ENCODE peak calls at places on chromosomes 4 and X, in six cellular contexts. One of them, this sample, is unnamed.

GRCh38 chr4:186939226-186939625 is 215.6 kb upstream of the FAT1 start:
- DNase-seq in HepG2: no peak
- DNase-seq in HCT116: no peak
- DNase-seq in endothelial cell of umbilical vein: no peak
- DNase-seq in SK-N-SH: no peak
- DNase-seq in spleen: no peak
- DNase-seq in this sample: no peak

GRCh38 chrX:108362026-108362425 is 76.2 kb downstream of the COL4A6 start:
- DNase-seq in spleen: no peak
- DNase-seq in endothelial cell of umbilical vein: no peak
- DNase-seq in HepG2: peak; percentile 5
- DNase-seq in SK-N-SH: no peak
- DNase-seq in HCT116: no peak
- DNase-seq in this sample: no peak

GRCh38 chrX:52270453-52271116 is 85.9 kb downstream of the MAGED4 start:
- DNase-seq in HepG2: no peak
- DNase-seq in HCT116: no peak
- DNase-seq in endothelial cell of umbilical vein: no peak
- DNase-seq in SK-N-SH: no peak
- DNase-seq in spleen: no peak
- DNase-seq in this sample: no peak

GRCh38 chrX:92260102-92260501 is 480.9 kb downstream of the PCDH11X start:
- DNase-seq in HCT116: no peak
- DNase-seq in SK-N-SH: no peak
- DNase-seq in spleen: no peak
- DNase-seq in endothelial cell of umbilical vein: no peak
- DNase-seq in HepG2: no peak
- DNase-seq in this sample: no peak

GRCh38 chr4:151649461-151649860 is 111.3 kb downstream of the GATB start:
- DNase-seq in endothelial cell of umbilical vein: no peak
- DNase-seq in SK-N-SH: no peak
- DNase-seq in HepG2: no peak
- DNase-seq in spleen: no peak
- DNase-seq in HCT116: no peak
- DNase-seq in this sample: no peak

GRCh38 chr4:75950416-75950815 is 9.6 kb upstream of the NAAA start:
- DNase-seq in endothelial cell of umbilical vein: no peak
- DNase-seq in spleen: no peak
- DNase-seq in HepG2: no peak
- DNase-seq in HCT116: no peak
- DNase-seq in SK-N-SH: no peak
- DNase-seq in this sample: no peak

GRCh38 chrX:47247206-47247998 is 14.6 kb downstream of the USP11 start:
- DNase-seq in HepG2: no peak
- DNase-seq in HCT116: no peak
- DNase-seq in SK-N-SH: peak; percentile 8
- DNase-seq in endothelial cell of umbilical vein: no peak
- DNase-seq in spleen: peak; percentile 56
- DNase-seq in this sample: no peak

GRCh38 chr4:17275836-17276235 is 236.1 kb downstream of the QDPR start:
- DNase-seq in spleen: no peak
- DNase-seq in SK-N-SH: no peak
- DNase-seq in HCT116: no peak
- DNase-seq in endothelial cell of umbilical vein: no peak
- DNase-seq in HepG2: no peak
- DNase-seq in this sample: no peak

GRCh38 chr4:2186133-2186864 is 55.6 kb downstream of the HAUS3 start:
- DNase-seq in HCT116: peak; percentile 52
- DNase-seq in spleen: no peak
- DNase-seq in SK-N-SH: no peak
- DNase-seq in HepG2: peak; percentile 57
- DNase-seq in endothelial cell of umbilical vein: no peak
- DNase-seq in this sample: no peak

GRCh38 chr4:102420563-102421221 is 75.4 kb upstream of the SLC39A8 start:
- DNase-seq in endothelial cell of umbilical vein: peak; percentile 44
- DNase-seq in spleen: no peak
- DNase-seq in HCT116: no peak
- DNase-seq in SK-N-SH: no peak
- DNase-seq in HepG2: peak; percentile 7
- DNase-seq in this sample: peak; percentile 72

GRCh38 chrX:129980540-129981206 is 1.8 kb upstream of the BCORL1 start:
- DNase-seq in HepG2: peak; percentile 25
- DNase-seq in endothelial cell of umbilical vein: peak; percentile 14
- DNase-seq in SK-N-SH: peak; percentile 82
- DNase-seq in HCT116: no peak
- DNase-seq in spleen: peak; percentile 85
- DNase-seq in this sample: no peak

GRCh38 chrX:53992589-53992988 is 51.7 kb downstream of the PHF8 start:
- DNase-seq in endothelial cell of umbilical vein: no peak
- DNase-seq in HCT116: peak; percentile 12
- DNase-seq in HepG2: no peak
- DNase-seq in spleen: no peak
- DNase-seq in SK-N-SH: no peak
- DNase-seq in this sample: no peak

GRCh38 chr4:37733230-37733904 is 47.2 kb upstream of the RELL1 start:
- DNase-seq in SK-N-SH: no peak
- DNase-seq in HCT116: no peak
- DNase-seq in HepG2: peak; percentile 80
- DNase-seq in endothelial cell of umbilical vein: no peak
- DNase-seq in spleen: no peak
- DNase-seq in this sample: no peak

GRCh38 chr4:101321481-101322042 is 25.8 kb downstream of the PPP3CA start:
- DNase-seq in HCT116: no peak
- DNase-seq in HepG2: no peak
- DNase-seq in spleen: no peak
- DNase-seq in endothelial cell of umbilical vein: no peak
- DNase-seq in SK-N-SH: no peak
- DNase-seq in this sample: no peak

GRCh38 chr4:135833529-135833928 is 1631.9 kb upstream of the PABPC4L start:
- DNase-seq in SK-N-SH: no peak
- DNase-seq in HepG2: no peak
- DNase-seq in HCT116: no peak
- DNase-seq in spleen: no peak
- DNase-seq in endothelial cell of umbilical vein: no peak
- DNase-seq in this sample: no peak

GRCh38 chr4:183760326-183760725 is 101.2 kb downstream of the TRAPPC11 start:
- DNase-seq in endothelial cell of umbilical vein: no peak
- DNase-seq in HepG2: no peak
- DNase-seq in spleen: no peak
- DNase-seq in HCT116: no peak
- DNase-seq in SK-N-SH: no peak
- DNase-seq in this sample: no peak

GRCh38 chrX:136209016-136209738 is 42.0 kb downstream of the MAP7D3 start:
- DNase-seq in spleen: no peak
- DNase-seq in HepG2: no peak
- DNase-seq in SK-N-SH: peak; percentile 62
- DNase-seq in HCT116: no peak
- DNase-seq in endothelial cell of umbilical vein: peak; percentile 55
- DNase-seq in this sample: no peak

GRCh38 chr4:123649248-123649643 is 252.7 kb downstream of the SPRY1 start:
- DNase-seq in endothelial cell of umbilical vein: no peak
- DNase-seq in HepG2: no peak
- DNase-seq in spleen: no peak
- DNase-seq in SK-N-SH: no peak
- DNase-seq in HCT116: no peak
- DNase-seq in this sample: no peak

GRCh38 chr4:104205116-104205515 is 289.6 kb downstream of the CXXC4 start:
- DNase-seq in HepG2: no peak
- DNase-seq in SK-N-SH: no peak
- DNase-seq in HCT116: no peak
- DNase-seq in spleen: no peak
- DNase-seq in endothelial cell of umbilical vein: no peak
- DNase-seq in this sample: no peak

GRCh38 chr4:13701937-13702446 is 74.5 kb upstream of the BOD1L1 start:
- DNase-seq in HCT116: peak; percentile 13
- DNase-seq in endothelial cell of umbilical vein: no peak
- DNase-seq in HepG2: peak; percentile 1
- DNase-seq in spleen: no peak
- DNase-seq in SK-N-SH: no peak
- DNase-seq in this sample: no peak

GRCh38 chrX:134524181-134524580 is 64.2 kb downstream of the HPRT1 start:
- DNase-seq in endothelial cell of umbilical vein: no peak
- DNase-seq in spleen: no peak
- DNase-seq in SK-N-SH: no peak
- DNase-seq in HepG2: no peak
- DNase-seq in HCT116: no peak
- DNase-seq in this sample: no peak

GRCh38 chr4:32025840-32026459 is 1305.8 kb downstream of the PCDH7 start:
- DNase-seq in spleen: no peak
- DNase-seq in SK-N-SH: no peak
- DNase-seq in HepG2: no peak
- DNase-seq in HCT116: peak; percentile 74
- DNase-seq in endothelial cell of umbilical vein: peak; percentile 43
- DNase-seq in this sample: no peak

GRCh38 chrX:39559229-39559628 is 538.5 kb downstream of the BCOR start:
- DNase-seq in HCT116: no peak
- DNase-seq in HepG2: no peak
- DNase-seq in SK-N-SH: no peak
- DNase-seq in spleen: no peak
- DNase-seq in endothelial cell of umbilical vein: no peak
- DNase-seq in this sample: no peak

GRCh38 chrX:154313147-154313546 is 17.6 kb downstream of the TKTL1 start:
- DNase-seq in HepG2: no peak
- DNase-seq in HCT116: no peak
- DNase-seq in endothelial cell of umbilical vein: no peak
- DNase-seq in SK-N-SH: no peak
- DNase-seq in spleen: peak; percentile 28
- DNase-seq in this sample: no peak

GRCh38 chrX:133188631-133189030 is 29.5 kb downstream of the TFDP3 start:
- DNase-seq in spleen: no peak
- DNase-seq in endothelial cell of umbilical vein: no peak
- DNase-seq in HepG2: no peak
- DNase-seq in SK-N-SH: no peak
- DNase-seq in HCT116: no peak
- DNase-seq in this sample: no peak

GRCh38 chr4:24169956-24170355 is 280.1 kb upstream of the PPARGC1A start:
- DNase-seq in endothelial cell of umbilical vein: no peak
- DNase-seq in spleen: no peak
- DNase-seq in SK-N-SH: no peak
- DNase-seq in HepG2: no peak
- DNase-seq in HCT116: no peak
- DNase-seq in this sample: no peak

GRCh38 chr4:24172406-24172805 is 282.6 kb upstream of the PPARGC1A start:
- DNase-seq in HCT116: no peak
- DNase-seq in HepG2: no peak
- DNase-seq in endothelial cell of umbilical vein: no peak
- DNase-seq in SK-N-SH: no peak
- DNase-seq in spleen: no peak
- DNase-seq in this sample: no peak

GRCh38 chr4:24179201-24179840 is 289.5 kb upstream of the PPARGC1A start:
- DNase-seq in HCT116: no peak
- DNase-seq in endothelial cell of umbilical vein: no peak
- DNase-seq in SK-N-SH: no peak
- DNase-seq in spleen: no peak
- DNase-seq in HepG2: no peak
- DNase-seq in this sample: no peak

GRCh38 chr4:24175707-24176106 is 285.9 kb upstream of the PPARGC1A start:
- DNase-seq in SK-N-SH: no peak
- DNase-seq in HCT116: no peak
- DNase-seq in spleen: no peak
- DNase-seq in endothelial cell of umbilical vein: no peak
- DNase-seq in HepG2: no peak
- DNase-seq in this sample: no peak

GRCh38 chr4:24174622-24175021 is 284.8 kb upstream of the PPARGC1A start:
- DNase-seq in SK-N-SH: no peak
- DNase-seq in spleen: no peak
- DNase-seq in HepG2: no peak
- DNase-seq in HCT116: no peak
- DNase-seq in endothelial cell of umbilical vein: no peak
- DNase-seq in this sample: no peak
- TF ChIP-seq POLR2AphosphoS5 in SK-N-SH: no peak
- TF ChIP-seq POLR2AphosphoS5 in spleen: no peak
- TF ChIP-seq POLR2AphosphoS5 in HepG2: no peak
- TF ChIP-seq POLR2AphosphoS5 in HCT116: no peak
- TF ChIP-seq POLR2AphosphoS5 in endothelial cell of umbilical vein: no peak
- TF ChIP-seq POLR2AphosphoS5 in this sample: no peak

DNA sequence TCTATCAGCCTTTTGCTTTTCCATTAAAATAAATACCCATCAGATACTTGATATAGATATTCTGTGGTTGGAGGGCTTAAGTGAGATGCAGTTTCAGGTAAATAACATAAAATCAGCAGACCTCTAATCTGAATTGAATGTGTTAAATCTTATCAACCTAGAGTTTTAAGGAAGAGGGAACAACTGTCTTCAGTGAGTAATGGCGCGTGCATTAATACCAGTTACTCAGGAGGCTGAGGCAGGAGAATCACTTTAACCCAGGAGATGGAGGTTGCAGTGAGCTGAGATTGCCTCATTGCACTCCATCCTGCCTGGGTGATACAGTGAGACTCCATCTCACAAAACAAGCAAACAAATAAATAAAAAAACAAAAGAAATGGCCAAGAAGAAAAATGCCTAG is 54.3 kb downstream of the FAT4 start:
- DNase-seq in HepG2: no peak
- DNase-seq in endothelial cell of umbilical vein: no peak
- DNase-seq in SK-N-SH: no peak
- DNase-seq in spleen: no peak
- DNase-seq in HCT116: no peak
- DNase-seq in this sample: no peak
- H3K4me3 ChIP-seq in HepG2: no peak overlapping the region
- H3K4me3 ChIP-seq in endothelial cell of umbilical vein: no peak overlapping the region
- H3K4me3 ChIP-seq in SK-N-SH: peak overlapping the region; percentile 41
- H3K4me3 ChIP-seq in spleen: no peak overlapping the region
- H3K4me3 ChIP-seq in HCT116: no peak overlapping the region
- H3K4me3 ChIP-seq in this sample: peak overlapping the region; percentile 60

GRCh38 chr4:88027611-88028608 is 20.5 kb downstream of the PKD2 start:
- DNase-seq in HCT116: no peak
- DNase-seq in SK-N-SH: no peak
- DNase-seq in HepG2: no peak
- DNase-seq in spleen: no peak
- DNase-seq in endothelial cell of umbilical vein: peak; percentile 8
- DNase-seq in this sample: no peak
- TF ChIP-seq POLR2AphosphoS5 in HCT116: no peak
- TF ChIP-seq POLR2AphosphoS5 in SK-N-SH: no peak
- TF ChIP-seq POLR2AphosphoS5 in HepG2: no peak
- TF ChIP-seq POLR2AphosphoS5 in spleen: no peak
- TF ChIP-seq POLR2AphosphoS5 in endothelial cell of umbilical vein: no peak
- TF ChIP-seq POLR2AphosphoS5 in this sample: no peak

GRCh38 chr4:188031751-188032150 is 36.2 kb downstream of the ZFP42 start:
- DNase-seq in SK-N-SH: no peak
- DNase-seq in endothelial cell of umbilical vein: no peak
- DNase-seq in HCT116: no peak
- DNase-seq in HepG2: no peak
- DNase-seq in spleen: no peak
- DNase-seq in this sample: no peak
- H3K4me3 ChIP-seq in SK-N-SH: no peak overlapping the region
- H3K4me3 ChIP-seq in endothelial cell of umbilical vein: no peak overlapping the region
- H3K4me3 ChIP-seq in HCT116: no peak overlapping the region
- H3K4me3 ChIP-seq in HepG2: no peak overlapping the region
- H3K4me3 ChIP-seq in spleen: no peak overlapping the region
- H3K4me3 ChIP-seq in this sample: no peak overlapping the region